ENCODE peak calls at places on chromosomes 7 and 10, in seven cellular contexts. B is GM19239, S is kidney tubule cell, X is HFFc6, Z is upper lobe of left lung, R is nephron progenitor cell, L is Caki2. T is an unnamed sample.

GRCh38 chr7:124722292-124722691 is 43.3 kb downstream of the GPR37 start:
- DNase-seq in B (no peak), S (no peak), X (no peak), Z (no peak), R (no peak), L (no peak), T (no peak)

GRCh38 chr10:6669269-6669859 is 89.3 kb upstream of the PRKCQ start:
- DNase-seq in B (no peak), S (peak), X (peak), Z (no peak), R (no peak), L (peak), T (peak)

GRCh38 chr10:46028584-46029570 is 1.5 kb downstream of the NCOA4 start:
- DNase-seq in B (peak), S (peak), X (peak), Z (peak), R (no peak), L (peak), T (peak)

GRCh38 chr7:87021285-87021684 is 38.2 kb downstream of the ELAPOR2 start:
- DNase-seq in B (no peak), S (no peak), X (no peak), Z (no peak), R (no peak), L (no peak), T (no peak)

GRCh38 chr7:64885520-64886240 is 17.4 kb upstream of the ZNF273 start:
- DNase-seq in B (no peak), S (no peak), X (no peak), Z (no peak), R (no peak), L (no peak), T (no peak)

GRCh38 chr7:778968-779451 is 51.9 kb upstream of the PRKAR1B start:
- DNase-seq in B (no peak), S (peak), X (no peak), Z (no peak), R (no peak), L (peak), T (no peak)

GRCh38 chr7:38374507-38374906 is 101.1 kb upstream of the TARP start:
- DNase-seq in B (no peak), S (peak), X (peak), Z (no peak), R (peak), L (no peak), T (peak)

GRCh38 chr10:103800789-103801540 is 54.4 kb downstream of the SH3PXD2A start:
- DNase-seq in B (peak), S (no peak), X (peak), Z (no peak), R (no peak), L (peak), T (no peak)

GRCh38 chr7:77413861-77414424 is 2.2 kb downstream of the GSAP start:
- DNase-seq in B (no peak), S (peak), X (no peak), Z (no peak), R (no peak), L (no peak), T (no peak)

GRCh38 chr10:63157845-63158624 is 24.9 kb downstream of the NRBF2 start:
- DNase-seq in B (peak), S (peak), X (peak), Z (no peak), R (peak), L (peak), T (peak)

GRCh38 chr7:75756340-75757297 is 15.4 kb downstream of the CCL26 start:
- DNase-seq in B (no peak), S (peak), X (no peak), Z (no peak), R (no peak), L (no peak), T (no peak)